ENCODE peak calls at places on chromosomes 1 and 21, in six cellular contexts. E, H, N, P, L and Z are unnamed samples.

GRCh38 chr1:171983584-171983983 is 142.3 kb downstream of the DNM3 start:
- DNase-seq in H (no peak), L (no peak), N (no peak), P (no peak), E (no peak), Z (no peak)

GRCh38 chr1:23902611-23903278 is 10.4 kb downstream of the CNR2 start:
- DNase-seq in E (no peak), N (no peak), H (no peak), P (no peak), L (no peak), Z (no peak)

GRCh38 chr1:225710804-225711203 is 57.9 kb upstream of the ENAH start:
- DNase-seq in H (no peak), E (no peak), L (no peak), P (no peak), N (no peak), Z (no peak)

GRCh38 chr21:26447932-26448331 is 125.2 kb downstream of the CYYR1 start:
- DNase-seq in N (no peak), P (no peak), L (no peak), H (no peak), E (no peak), Z (no peak)

GRCh38 chr1:56505792-56506191 is 73.6 kb downstream of the PLPP3 start:
- DNase-seq in L (no peak), E (no peak), P (no peak), N (no peak), H (no peak), Z (no peak)

GRCh38 chr1:226571901-226572300 is 23.3 kb downstream of the STUM start:
- DNase-seq in L (no peak), P (no peak), N (no peak), E (no peak), H (no peak), Z (no peak)

GRCh38 chr1:176670853-176671252 is 207.9 kb downstream of the PAPPA2 start:
- DNase-seq in H (no peak), L (no peak), P (no peak), N (no peak), E (no peak), Z (no peak)

GRCh38 chr1:14974361-14974760 is 179.2 kb upstream of the TMEM51 start:
- DNase-seq in H (no peak), P (no peak), N (no peak), L (no peak), E (no peak), Z (no peak)

GRCh38 chr21:33411949-33412430 is 8.8 kb downstream of the IFNGR2 start:
- DNase-seq in P (no peak), N (no peak), E (no peak), H (peak; percentile 50), L (no peak), Z (no peak)

GRCh38 chr1:229781453-229781852 is 155.4 kb downstream of the URB2 start:
- DNase-seq in E (no peak), L (no peak), H (peak; percentile 2), P (no peak), N (no peak), Z (no peak)

GRCh38 chr1:19771350-19771749 is 28.4 kb downstream of the TMCO4 start:
- DNase-seq in E (no peak), H (no peak), P (no peak), N (no peak), L (no peak), Z (no peak)

GRCh38 chr1:41823453-41823852 is 95.3 kb downstream of the HIVEP3 start:
- DNase-seq in L (no peak), H (no peak), P (no peak), E (peak; percentile 83), N (no peak), Z (no peak)

GRCh38 chr1:167401260-167401873 is 117.0 kb downstream of the CD247 start:
- DNase-seq in E (no peak), L (peak; percentile 54), P (no peak), N (peak; percentile 11), H (peak; percentile 39), Z (peak; percentile 6)

GRCh38 chr1:226643701-226644540 is 95.2 kb downstream of the ITPKB start:
- DNase-seq in L (no peak), N (peak; percentile 26), H (no peak), P (peak; percentile 79), E (no peak), Z (peak; percentile 80)

GRCh38 chr1:44684525-44684924 is 10.0 kb downstream of the ARMH1 start:
- DNase-seq in L (no peak), P (peak; percentile 53), H (no peak), E (no peak), N (peak; percentile 81), Z (peak; percentile 48)

GRCh38 chr1:116268211-116268610 is 104.8 kb upstream of the ATP1A1 start:
- DNase-seq in H (no peak), P (no peak), N (no peak), E (no peak), L (no peak), Z (no peak)

GRCh38 chr1:6367381-6368007 is 26.1 kb downstream of the ACOT7 start:
- DNase-seq in N (no peak), H (no peak), E (no peak), L (no peak), P (no peak), Z (no peak)

GRCh38 chr1:234746798-234747196 is 136.8 kb upstream of the IRF2BP2 start:
- DNase-seq in N (no peak), P (no peak), L (no peak), E (no peak), H (no peak), Z (no peak)

GRCh38 chr1:180622658-180623508 is 8.9 kb upstream of the XPR1 start:
- DNase-seq in H (no peak), E (no peak), N (no peak), L (no peak), P (no peak), Z (no peak)

GRCh38 chr21:25283720-25284119 is 323.6 kb downstream of the MRPL39 start:
- DNase-seq in E (no peak), H (peak; percentile 0), P (no peak), N (no peak), L (no peak), Z (no peak)

GRCh38 chr1:13577846-13578245 is 5.8 kb upstream of the PDPN start:
- DNase-seq in L (no peak), H (no peak), P (no peak), E (no peak), N (no peak), Z (no peak)

GRCh38 chr1:18100493-18101063 is 7.0 kb upstream of the IGSF21 start:
- DNase-seq in E (no peak), P (no peak), L (peak; percentile 88), H (peak; percentile 38), N (peak; percentile 5), Z (peak; percentile 33)

GRCh38 chr1:28955930-28956552 is 41.7 kb downstream of the EPB41 start:
- DNase-seq in P (no peak), N (no peak), H (no peak), E (no peak), L (no peak), Z (no peak)

GRCh38 chr1:181784039-181784683 is 277.4 kb downstream of the ZNF648 start:
- DNase-seq in P (no peak), H (no peak), N (no peak), L (no peak), E (no peak), Z (no peak)

GRCh38 chr1:62435231-62436038 is 1.4 kb upstream of the USP1 start:
- DNase-seq in E (no peak), N (no peak), H (no peak), P (no peak), L (no peak), Z (no peak)

DNA sequence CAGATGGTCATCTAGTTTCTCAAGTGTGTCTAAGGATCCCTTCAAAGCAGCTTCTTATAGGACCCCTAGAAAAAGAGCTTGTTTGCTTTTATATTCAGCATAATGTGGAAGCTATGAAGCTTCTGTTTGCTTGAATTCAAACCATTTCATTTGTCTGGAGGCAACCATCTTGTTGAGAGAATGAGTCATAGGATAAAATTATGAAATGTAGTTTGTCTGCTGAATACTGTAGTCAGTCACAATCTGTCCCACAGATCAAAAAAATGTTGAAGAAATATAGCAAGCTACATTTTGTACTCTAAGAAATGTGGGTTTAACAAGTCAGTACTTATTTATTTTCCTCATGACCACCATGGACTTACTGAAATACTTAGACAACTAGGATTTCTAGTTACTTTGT is 74.6 kb upstream of the DEPDC1 start:
- DNase-seq in N (no peak), P (no peak), H (no peak), E (no peak), L (no peak), Z (no peak)
- TF ChIP-seq TAF1 in N (no peak), P (no peak), H (no peak), E (no peak), L (no peak), Z (no peak)

GRCh38 chr1:74480068-74480467 is 32.3 kb downstream of the LRRC53 start:
- DNase-seq in E (no peak), P (no peak), H (no peak), L (no peak), N (no peak), Z (no peak)

GRCh38 chr1:74481607-74482006 is 30.8 kb downstream of the LRRC53 start:
- DNase-seq in H (no peak), P (no peak), L (no peak), E (no peak), N (no peak), Z (no peak)

DNA sequence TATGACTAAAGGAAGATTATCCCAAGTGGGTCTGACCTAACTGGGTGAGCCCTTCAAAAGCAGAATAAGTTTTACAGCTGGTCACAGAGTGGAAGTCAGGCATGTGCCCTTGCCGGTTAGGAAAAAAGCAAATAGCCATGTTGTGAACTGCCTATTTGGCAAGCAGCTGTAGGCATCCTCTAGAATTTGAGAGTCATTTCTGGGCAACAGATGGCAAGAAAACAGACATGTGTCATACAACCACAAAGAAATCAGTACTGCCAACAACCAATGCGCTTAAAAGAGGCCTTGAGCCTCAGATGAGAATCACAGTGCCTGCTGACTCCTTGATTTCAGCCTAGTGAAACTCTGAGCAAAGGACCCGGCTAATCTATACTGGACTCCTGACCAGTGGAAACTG is 26.8 kb downstream of the LRRC53 start:
- DNase-seq in E (no peak), P (no peak), H (no peak), N (no peak), L (no peak), Z (no peak)
- TF ChIP-seq POLR2A in E (no peak), P (no peak), H (no peak), N (no peak), L (no peak), Z (no peak)

GRCh38 chr1:214546076-214546475 is 5.3 kb downstream of the PTPN14 start:
- DNase-seq in P (no peak), E (no peak), H (no peak), L (no peak), N (no peak), Z (no peak)
- TF ChIP-seq TAF1 in P (no peak), E (no peak), H (no peak), L (no peak), N (no peak), Z (no peak)

GRCh38 chr1:155117610-155118009 is 10.1 kb upstream of the EFNA1 start:
- DNase-seq in H (no peak), P (no peak), E (no peak), L (no peak), N (no peak), Z (no peak)

GRCh38 chr1:155121249-155121648 is 6.4 kb upstream of the EFNA1 start:
- DNase-seq in L (no peak), P (no peak), N (no peak), H (no peak), E (no peak), Z (no peak)

GRCh38 chr1:155122308-155122707 is 5.4 kb upstream of the EFNA1 start:
- DNase-seq in E (no peak), P (no peak), N (no peak), L (no peak), H (no peak), Z (no peak)

GRCh38 chr1:155123801-155124200 is 3.9 kb upstream of the EFNA1 start:
- DNase-seq in H (no peak), E (no peak), N (no peak), P (no peak), L (no peak), Z (no peak)

GRCh38 chr1:155120253-155120652 is 7.4 kb upstream of the EFNA1 start:
- DNase-seq in N (no peak), E (no peak), P (no peak), H (no peak), L (no peak), Z (no peak)
- TF ChIP-seq POLR2A in N (no peak), E (no peak), P (no peak), H (no peak), L (no peak), Z (no peak)